ENCODE peak calls at places on chromosomes 2 and 18, in seven cellular contexts. Z is Kasumi-1; G is ecto neural progenitor cell; U is activated CD4-positive, alpha-beta T cell treated with anti-CD3 and anti-CD28 coated beads for 48 hours; P is nephron progenitor cell; N is AG09319; S is activated CD4-positive, CD25-positive, alpha-beta regulatory T cell treated with anti-CD3 and anti-CD28 coated beads, Interleukin-2, amount 50 U/mL, for 72 hours. Y is an unnamed sample.

GRCh38 chr18:72652990-72653593 is 109.0 kb upstream of the CBLN2 start:
- DNase-seq in Z (peak), G (peak), U (peak), P (peak), N (no peak), S (peak), Y (no peak)

GRCh38 chr2:8169443-8169842 is 512.4 kb upstream of the ID2 start:
- DNase-seq in Z (no peak), G (no peak), U (no peak), P (no peak), N (peak), S (no peak), Y (no peak)

GRCh38 chr2:179344970-179345369 is 80.3 kb upstream of the SESTD1 start:
- DNase-seq in Z (no peak), G (no peak), U (no peak), P (no peak), N (no peak), S (no peak), Y (no peak)

GRCh38 chr2:157334335-157334734 is 8.7 kb upstream of the ERMN start:
- DNase-seq in Z (no peak), G (no peak), U (no peak), P (no peak), N (no peak), S (no peak), Y (no peak)

GRCh38 chr2:179691235-179691634 is 170.2 kb downstream of the ZNF385B start:
- DNase-seq in Z (no peak), G (no peak), U (no peak), P (no peak), N (no peak), S (no peak), Y (no peak)

GRCh38 chr2:75424936-75425619 is 135.7 kb downstream of the EVA1A start:
- DNase-seq in Z (no peak), G (peak), U (no peak), P (no peak), N (no peak), S (no peak), Y (no peak)

GRCh38 chr2:53740170-53740569 is 27.4 kb upstream of the CHAC2 start:
- DNase-seq in Z (peak), G (no peak), U (no peak), P (no peak), N (no peak), S (no peak), Y (no peak)

GRCh38 chr18:5297582-5297981 is 2.1 kb upstream of the ZBTB14 start:
- DNase-seq in Z (no peak), G (no peak), U (no peak), P (no peak), N (no peak), S (no peak), Y (no peak)

GRCh38 chr18:78494204-78494603 is 485.4 kb upstream of the SALL3 start:
- DNase-seq in Z (no peak), G (no peak), U (no peak), P (no peak), N (no peak), S (no peak), Y (no peak)

GRCh38 chr2:235521844-235522243 is 28.0 kb downstream of the AGAP1 start:
- DNase-seq in Z (no peak), G (no peak), U (no peak), P (no peak), N (no peak), S (no peak), Y (no peak)

GRCh38 chr2:240187989-240188590 is 47.6 kb upstream of the OTOS start:
- DNase-seq in Z (no peak), G (no peak), U (no peak), P (no peak), N (no peak), S (no peak), Y (no peak)

GRCh38 chr2:229815858-229816257 is 101.5 kb upstream of the DNER start:
- DNase-seq in Z (no peak), G (no peak), U (no peak), P (no peak), N (no peak), S (no peak), Y (no peak)

GRCh38 chr2:80302001-80302464 is 2.5 kb downstream of the LRRTM1 start:
- DNase-seq in Z (no peak), G (no peak), U (no peak), P (no peak), N (no peak), S (no peak), Y (no peak)

GRCh38 chr2:183037281-183037659 is 987 bp downstream of the NCKAP1 start:
- DNase-seq in Z (peak), G (no peak), U (no peak), P (no peak), N (no peak), S (no peak), Y (no peak)

GRCh38 chr2:216768908-216769401 is 73.6 kb upstream of the IGFBP5 start:
- DNase-seq in Z (no peak), G (no peak), U (no peak), P (no peak), N (no peak), S (no peak), Y (no peak)

GRCh38 chr2:171478345-171478744 is 43.9 kb upstream of the CYBRD1 start:
- DNase-seq in Z (no peak), G (no peak), U (no peak), P (no peak), N (no peak), S (no peak), Y (no peak)

GRCh38 chr2:145524303-145524702 is 1004.4 kb upstream of the ZEB2 start:
- DNase-seq in Z (no peak), G (no peak), U (no peak), P (no peak), N (no peak), S (no peak), Y (no peak)

GRCh38 chr2:101295895-101296294 is 12.6 kb downstream of the RNF149 start:
- DNase-seq in Z (no peak), G (no peak), U (no peak), P (no peak), N (no peak), S (no peak), Y (no peak)

GRCh38 chr2:52082646-52083045 is 1050.7 kb upstream of the NRXN1 start:
- DNase-seq in Z (no peak), G (no peak), U (no peak), P (no peak), N (no peak), S (no peak), Y (no peak)

GRCh38 chr18:39244242-39244641 is 1678.6 kb upstream of the CELF4 start:
- DNase-seq in Z (no peak), G (no peak), U (no peak), P (no peak), N (no peak), S (no peak), Y (no peak)

GRCh38 chr2:197208029-197208428 is 102.6 kb downstream of the ANKRD44 start:
- DNase-seq in Z (no peak), G (no peak), U (peak), P (no peak), N (no peak), S (no peak), Y (no peak)

GRCh38 chr2:226797989-226798421 is 1.6 kb downstream of the IRS1 start:
- DNase-seq in Z (no peak), G (peak), U (no peak), P (no peak), N (no peak), S (peak), Y (peak)

GRCh38 chr2:233233618-233234230 is 17.7 kb upstream of the ATG16L1 start:
- DNase-seq in Z (no peak), G (no peak), U (no peak), P (no peak), N (no peak), S (no peak), Y (no peak)

GRCh38 chr2:183993052-183993451 is 605.3 kb upstream of the ZNF804A start:
- DNase-seq in Z (no peak), G (no peak), U (no peak), P (no peak), N (no peak), S (no peak), Y (no peak)

GRCh38 chr2:42792583-42793313 is at the start of gene HAAO:
- DNase-seq in Z (peak), G (peak), U (peak), P (peak), N (no peak), S (no peak), Y (no peak)

GRCh38 chr2:66925128-66925527 is 472.0 kb upstream of the ETAA1 start:
- DNase-seq in Z (no peak), G (no peak), U (no peak), P (no peak), N (no peak), S (no peak), Y (no peak)

GRCh38 chr2:239439383-239440315 is 38.8 kb upstream of the HDAC4 start:
- DNase-seq in Z (no peak), G (no peak), U (no peak), P (no peak), N (no peak), S (no peak), Y (no peak)

GRCh38 chr2:181240844-181241243 is 216.3 kb upstream of the ITGA4 start:
- DNase-seq in Z (no peak), G (no peak), U (no peak), P (no peak), N (no peak), S (no peak), Y (no peak)

GRCh38 chr2:26203906-26204305 is 31.0 kb downstream of the GAREM2 start:
- DNase-seq in Z (no peak), G (no peak), U (no peak), P (no peak), N (no peak), S (no peak), Y (no peak)

GRCh38 chr2:234269769-234270204 is 219.3 kb downstream of the SPP2 start:
- DNase-seq in Z (no peak), G (no peak), U (no peak), P (no peak), N (no peak), S (no peak), Y (no peak)

GRCh38 chr18:75923169-75923568 is 495.7 kb upstream of the SMIM21 start:
- DNase-seq in Z (no peak), G (no peak), U (no peak), P (no peak), N (no peak), S (no peak), Y (no peak)

GRCh38 chr18:36188912-36189311 is 1.6 kb downstream of the MOCOS start:
- DNase-seq in Z (no peak), G (no peak), U (no peak), P (no peak), N (no peak), S (no peak), Y (no peak)

GRCh38 chr18:11245889-11246288 is 96.5 kb upstream of the PIEZO2 start:
- DNase-seq in Z (no peak), G (no peak), U (no peak), P (no peak), N (no peak), S (no peak), Y (no peak)

GRCh38 chr2:100242891-100243670 is 79.2 kb downstream of the LONRF2 start:
- DNase-seq in Z (peak), G (peak), U (peak), P (peak), N (peak), S (peak), Y (peak)